ENCODE peak calls at places on chromosomes 2 and 18, in five cellular contexts. One of them, this sample, is unnamed.

GRCh38 chr2:139805378-139805777 is 1025.2 kb upstream of the NXPH2 start:
- DNase-seq in NCI-H1694: peak
- DNase-seq in kidney tubule cell: no peak
- DNase-seq in K562: no peak
- DNase-seq in left lobe of liver: no peak
- DNase-seq in this sample: no peak

GRCh38 chr2:47095302-47096020 is 59.6 kb downstream of the STPG4 start:
- DNase-seq in NCI-H1694: no peak
- DNase-seq in kidney tubule cell: no peak
- DNase-seq in K562: no peak
- DNase-seq in left lobe of liver: no peak
- DNase-seq in this sample: no peak

GRCh38 chr18:45839415-45840395 is 14.2 kb downstream of the SIGLEC15 start:
- DNase-seq in NCI-H1694: peak
- DNase-seq in kidney tubule cell: peak
- DNase-seq in K562: no peak
- DNase-seq in left lobe of liver: peak
- DNase-seq in this sample: no peak

GRCh38 chr2:19801367-19802087 is 100.3 kb downstream of the TTC32 start:
- DNase-seq in NCI-H1694: no peak
- DNase-seq in kidney tubule cell: peak
- DNase-seq in K562: no peak
- DNase-seq in left lobe of liver: no peak
- DNase-seq in this sample: no peak

GRCh38 chr2:241909769-241910168 is 40.2 kb downstream of the RTP5 start:
- DNase-seq in NCI-H1694: no peak
- DNase-seq in kidney tubule cell: no peak
- DNase-seq in K562: no peak
- DNase-seq in left lobe of liver: peak
- DNase-seq in this sample: no peak

GRCh38 chr2:29295843-29296242 is 180.6 kb downstream of the CLIP4 start:
- DNase-seq in NCI-H1694: peak
- DNase-seq in kidney tubule cell: peak
- DNase-seq in K562: no peak
- DNase-seq in left lobe of liver: no peak
- DNase-seq in this sample: no peak

GRCh38 chr2:73176205-73176880 is 26.0 kb upstream of the NOTO start:
- DNase-seq in NCI-H1694: no peak
- DNase-seq in kidney tubule cell: no peak
- DNase-seq in K562: no peak
- DNase-seq in left lobe of liver: peak
- DNase-seq in this sample: no peak

GRCh38 chr2:112733449-112733848 is 12.6 kb downstream of the NT5DC4 start:
- DNase-seq in NCI-H1694: no peak
- DNase-seq in kidney tubule cell: no peak
- DNase-seq in K562: no peak
- DNase-seq in left lobe of liver: no peak
- DNase-seq in this sample: no peak

GRCh38 chr2:63926800-63927199 is 85.1 kb downstream of the UGP2 start:
- DNase-seq in NCI-H1694: no peak
- DNase-seq in kidney tubule cell: no peak
- DNase-seq in K562: no peak
- DNase-seq in left lobe of liver: no peak
- DNase-seq in this sample: no peak

GRCh38 chr18:23136326-23137092 is 1.2 kb downstream of the CABLES1 start:
- DNase-seq in NCI-H1694: no peak
- DNase-seq in kidney tubule cell: peak
- DNase-seq in K562: no peak
- DNase-seq in left lobe of liver: peak
- DNase-seq in this sample: no peak

GRCh38 chr2:27807476-27807875 is 36.0 kb downstream of the MRPL33 start:
- DNase-seq in NCI-H1694: peak
- DNase-seq in kidney tubule cell: peak
- DNase-seq in K562: no peak
- DNase-seq in left lobe of liver: no peak
- DNase-seq in this sample: no peak

GRCh38 chr18:34386803-34387202 is 162.1 kb upstream of the NOL4 start:
- DNase-seq in NCI-H1694: no peak
- DNase-seq in kidney tubule cell: no peak
- DNase-seq in K562: no peak
- DNase-seq in left lobe of liver: no peak
- DNase-seq in this sample: no peak

GRCh38 chr2:188410504-188411235 is 119.0 kb downstream of the GULP1 start:
- DNase-seq in NCI-H1694: no peak
- DNase-seq in kidney tubule cell: peak
- DNase-seq in K562: no peak
- DNase-seq in left lobe of liver: no peak
- DNase-seq in this sample: no peak

GRCh38 chr2:178397002-178397605 is 53.9 kb downstream of the PRKRA start:
- DNase-seq in NCI-H1694: peak
- DNase-seq in kidney tubule cell: peak
- DNase-seq in K562: peak
- DNase-seq in left lobe of liver: no peak
- DNase-seq in this sample: no peak

GRCh38 chr2:18991177-18992168 is 366.9 kb downstream of the OSR1 start:
- DNase-seq in NCI-H1694: peak
- DNase-seq in kidney tubule cell: peak
- DNase-seq in K562: no peak
- DNase-seq in left lobe of liver: peak
- DNase-seq in this sample: no peak

GRCh38 chr2:105329561-105330495 is at the start of gene TGFBRAP1:
- DNase-seq in NCI-H1694: no peak
- DNase-seq in kidney tubule cell: peak
- DNase-seq in K562: peak
- DNase-seq in left lobe of liver: peak
- DNase-seq in this sample: peak

GRCh38 chr2:20439193-20439475 is 7.7 kb upstream of the RHOB start:
- DNase-seq in NCI-H1694: no peak
- DNase-seq in kidney tubule cell: no peak
- DNase-seq in K562: no peak
- DNase-seq in left lobe of liver: peak
- DNase-seq in this sample: no peak

GRCh38 chr18:24567199-24567598 is 106.8 kb downstream of the HRH4 start:
- DNase-seq in NCI-H1694: no peak
- DNase-seq in kidney tubule cell: peak
- DNase-seq in K562: no peak
- DNase-seq in left lobe of liver: no peak
- DNase-seq in this sample: no peak

This sample was measured in T-helper 22 cell.